ENCODE peak calls at places on chromosome 10, in nine cellular contexts. H, X, L, W, C, K, R, V and F are unnamed samples.

GRCh38 chr10:33052915-33053810 is 95.1 kb upstream of the ITGB1 start:
- DNase-seq in L (no peak), R (no peak), K (no peak), X (no peak), V (no peak), H (no peak), C (no peak), W (no peak), F (no peak)

GRCh38 chr10:560314-560992 is 129.0 kb downstream of the DIP2C start:
- DNase-seq in R (no peak), W (no peak), K (peak; percentile 64), V (no peak), X (no peak), H (no peak), C (no peak), L (no peak), F (no peak)

GRCh38 chr10:97132273-97132672 is 53.5 kb downstream of the SLIT1 start:
- DNase-seq in L (no peak), W (no peak), V (no peak), R (no peak), H (no peak), C (no peak), K (no peak), X (no peak), F (no peak)

GRCh38 chr10:60142736-60143135 is 236.4 kb upstream of the CCDC6 start:
- DNase-seq in C (no peak), R (no peak), K (no peak), V (no peak), H (no peak), L (no peak), X (no peak), W (no peak), F (no peak)

GRCh38 chr10:43962346-43963191 is 313.9 kb upstream of the ZNF32 start:
- DNase-seq in K (no peak), C (no peak), R (no peak), V (no peak), W (peak; percentile 0), L (peak; percentile 55), X (peak; percentile 31), H (no peak), F (no peak)

GRCh38 chr10:103709341-103709920 is 145.9 kb downstream of the SH3PXD2A start:
- DNase-seq in C (no peak), V (no peak), L (no peak), X (no peak), H (no peak), W (no peak), R (no peak), K (no peak), F (no peak)

GRCh38 chr10:104584541-104584940 is 56.5 kb upstream of the SORCS3 start:
- DNase-seq in L (no peak), K (no peak), W (no peak), C (no peak), R (no peak), X (no peak), H (no peak), V (no peak), F (no peak)

GRCh38 chr10:12782537-12782936 is 219.0 kb downstream of the CCDC3 start:
- DNase-seq in V (peak; percentile 27), W (peak; percentile 68), H (peak; percentile 36), X (peak; percentile 55), L (no peak), C (peak; percentile 48), R (no peak), K (no peak), F (peak; percentile 64)

GRCh38 chr10:89062861-89063260 is 72.3 kb downstream of the FAS start:
- DNase-seq in W (no peak), V (peak; percentile 20), H (no peak), K (no peak), X (no peak), R (no peak), L (no peak), C (no peak), F (no peak)

GRCh38 chr10:97851341-97852001 is 1.8 kb downstream of the GOLGA7B start:
- DNase-seq in C (no peak), R (no peak), V (no peak), K (no peak), X (no peak), H (no peak), W (no peak), L (no peak), F (peak; percentile 49)

GRCh38 chr10:12733271-12733670 is 268.2 kb downstream of the CCDC3 start:
- DNase-seq in C (no peak), X (no peak), H (no peak), L (no peak), R (no peak), K (no peak), V (no peak), W (no peak), F (no peak)

GRCh38 chr10:117666131-117666530 is 123.6 kb downstream of the EMX2 start:
- DNase-seq in H (no peak), L (no peak), V (no peak), C (no peak), W (no peak), R (no peak), X (no peak), K (no peak), F (no peak)

GRCh38 chr10:104104926-104105325 is 17.0 kb upstream of the SFR1 start:
- DNase-seq in W (no peak), L (no peak), R (no peak), K (no peak), H (no peak), V (no peak), X (no peak), C (no peak), F (no peak)

GRCh38 chr10:97865488-97865887 is 15.8 kb downstream of the GOLGA7B start:
- DNase-seq in H (no peak), V (no peak), L (no peak), R (no peak), W (no peak), K (no peak), X (no peak), C (no peak), F (no peak)

GRCh38 chr10:63498665-63499064 is 22.5 kb upstream of the REEP3 start:
- DNase-seq in V (no peak), L (no peak), W (no peak), K (no peak), R (no peak), H (no peak), C (no peak), X (no peak), F (no peak)

GRCh38 chr10:71312840-71313789 is 5.9 kb upstream of the SLC29A3 start:
- DNase-seq in X (no peak), L (no peak), R (peak; percentile 59), W (no peak), H (no peak), V (peak; percentile 40), K (no peak), C (no peak), F (no peak)

GRCh38 chr10:132637477-132638129 is 100.0 kb downstream of the INPP5A start:
- DNase-seq in W (peak; percentile 37), X (peak; percentile 41), R (peak; percentile 12), C (peak; percentile 74), L (no peak), K (no peak), V (peak; percentile 22), H (peak; percentile 41), F (peak; percentile 30)

GRCh38 chr10:70052462-70053211 is at the start of gene MACROH2A2:
- DNase-seq in H (peak; percentile 69), V (peak; percentile 61), W (peak; percentile 70), X (peak; percentile 82), R (peak; percentile 22), K (no peak), C (peak; percentile 85), L (peak; percentile 90), F (peak; percentile 81)

GRCh38 chr10:504131-504611 is 185.3 kb downstream of the DIP2C start:
- DNase-seq in V (no peak), W (no peak), L (no peak), K (no peak), R (no peak), H (no peak), C (no peak), X (no peak), F (no peak)

GRCh38 chr10:79179404-79180309 is 110.9 kb downstream of the ZMIZ1 start:
- DNase-seq in V (no peak), C (no peak), X (peak; percentile 61), K (no peak), L (no peak), W (peak; percentile 52), H (peak; percentile 56), R (no peak), F (peak; percentile 64)
- TF ChIP-seq CTCF in V (no peak), C (peak; percentile 16), X (no peak), K (no peak), L (peak; percentile 36), W (no peak), H (peak; percentile 14), R (no peak), F (no peak)

GRCh38 chr10:19832624-19833507 is 16.6 kb downstream of the PLXDC2 start:
- DNase-seq in H (no peak), C (peak; percentile 26), L (no peak), W (no peak), V (no peak), R (no peak), X (peak; percentile 26), K (peak; percentile 61), F (no peak)
- TF ChIP-seq CTCF in H (no peak), C (no peak), L (peak; percentile 37), W (no peak), V (no peak), R (no peak), X (no peak), K (no peak), F (no peak)

GRCh38 chr10:125734823-125735222 is 15.3 kb downstream of the EDRF1 start:
- DNase-seq in H (no peak), V (no peak), X (no peak), L (no peak), R (no peak), K (no peak), W (no peak), C (no peak), F (no peak)
- TF ChIP-seq CTCF in H (peak; percentile 40), V (no peak), X (peak; percentile 24), L (peak; percentile 52), R (no peak), K (no peak), W (peak; percentile 42), C (no peak), F (peak; percentile 11)

GRCh38 chr10:101779544-101780186 is 3.6 kb downstream of the NPM3 start:
- DNase-seq in C (peak; percentile 91), K (no peak), W (peak; percentile 95), V (peak; percentile 81), R (peak; percentile 52), X (peak; percentile 95), L (peak; percentile 90), H (peak; percentile 96), F (peak; percentile 94)

GRCh38 chr10:101781655-101781983 is 1.6 kb downstream of the NPM3 start:
- DNase-seq in K (no peak), H (no peak), V (no peak), C (no peak), X (no peak), L (no peak), W (no peak), R (no peak), F (no peak)

GRCh38 chr10:101778781-101779543 is 3.0 kb upstream of the FGF8 start:
- DNase-seq in H (peak; percentile 52), C (peak; percentile 79), R (no peak), L (no peak), W (peak; percentile 62), V (peak; percentile 38), X (peak; percentile 61), K (no peak), F (peak; percentile 65)

GRCh38 chr10:101780818-101781654 is 2.2 kb downstream of the NPM3 start:
- DNase-seq in V (peak; percentile 66), L (no peak), C (peak; percentile 80), R (peak; percentile 40), W (peak; percentile 79), X (peak; percentile 80), K (no peak), H (peak; percentile 70), F (peak; percentile 75)

GRCh38 chr10:101780187-101780817 is 2.9 kb downstream of the NPM3 start:
- DNase-seq in K (no peak), L (no peak), C (no peak), H (no peak), R (no peak), V (no peak), X (no peak), W (no peak), F (no peak)
- TF ChIP-seq CTCF in K (no peak), L (peak; percentile 15), C (no peak), H (no peak), R (no peak), V (no peak), X (no peak), W (peak; percentile 24), F (peak; percentile 15)